ENCODE peak calls at places on chromosomes 13 and 19, in ten cellular contexts. One of them, this sample, is unnamed.

GRCh38 chr13:61286148-61286745 is 129.4 kb downstream of the PCDH20 start:
- DNase-seq in spleen: no peak
- DNase-seq in GM23338: peak
- DNase-seq in HCT116: peak
- DNase-seq in stomach: peak
- DNase-seq in upper lobe of left lung: no peak
- DNase-seq in K562: peak
- DNase-seq in HepG2: peak
- DNase-seq in breast epithelium: no peak
- DNase-seq in prostate gland: no peak
- DNase-seq in this sample: no peak

GRCh38 chr19:45047188-45047797 is 8.4 kb downstream of the CLASRP start:
- DNase-seq in stomach: no peak
- DNase-seq in K562: no peak
- DNase-seq in upper lobe of left lung: no peak
- DNase-seq in GM23338: no peak
- DNase-seq in breast epithelium: no peak
- DNase-seq in HCT116: no peak
- DNase-seq in prostate gland: no peak
- DNase-seq in HepG2: no peak
- DNase-seq in spleen: no peak
- DNase-seq in this sample: no peak

GRCh38 chr19:13025819-13026477 is 30.7 kb downstream of the NFIX start:
- DNase-seq in GM23338: no peak
- DNase-seq in spleen: no peak
- DNase-seq in prostate gland: no peak
- DNase-seq in HCT116: no peak
- DNase-seq in HepG2: no peak
- DNase-seq in breast epithelium: no peak
- DNase-seq in stomach: no peak
- DNase-seq in upper lobe of left lung: no peak
- DNase-seq in K562: no peak
- DNase-seq in this sample: no peak

GRCh38 chr13:21326155-21327030 is 132.7 kb downstream of the ZDHHC20 start:
- DNase-seq in HCT116: no peak
- DNase-seq in prostate gland: no peak
- DNase-seq in GM23338: peak
- DNase-seq in stomach: peak
- DNase-seq in breast epithelium: no peak
- DNase-seq in HepG2: no peak
- DNase-seq in upper lobe of left lung: peak
- DNase-seq in K562: no peak
- DNase-seq in spleen: peak
- DNase-seq in this sample: no peak

GRCh38 chr19:2616741-2617392 is 85.6 kb downstream of the GNG7 start:
- DNase-seq in stomach: peak
- DNase-seq in spleen: peak
- DNase-seq in breast epithelium: no peak
- DNase-seq in prostate gland: no peak
- DNase-seq in GM23338: no peak
- DNase-seq in HCT116: no peak
- DNase-seq in HepG2: peak
- DNase-seq in upper lobe of left lung: peak
- DNase-seq in K562: no peak
- DNase-seq in this sample: no peak

GRCh38 chr19:35031072-35031881 is 1.0 kb downstream of the SCN1B start:
- DNase-seq in GM23338: peak
- DNase-seq in prostate gland: no peak
- DNase-seq in upper lobe of left lung: no peak
- DNase-seq in HepG2: no peak
- DNase-seq in HCT116: no peak
- DNase-seq in K562: peak
- DNase-seq in spleen: no peak
- DNase-seq in breast epithelium: no peak
- DNase-seq in stomach: no peak
- DNase-seq in this sample: no peak

GRCh38 chr13:26024558-26024957 is 27.3 kb downstream of the SHISA2 start:
- DNase-seq in prostate gland: no peak
- DNase-seq in spleen: no peak
- DNase-seq in HepG2: no peak
- DNase-seq in breast epithelium: no peak
- DNase-seq in HCT116: no peak
- DNase-seq in GM23338: no peak
- DNase-seq in stomach: peak
- DNase-seq in K562: no peak
- DNase-seq in upper lobe of left lung: peak
- DNase-seq in this sample: no peak

GRCh38 chr13:85419611-85420010 is 379.6 kb downstream of the SLITRK6 start:
- DNase-seq in spleen: no peak
- DNase-seq in K562: no peak
- DNase-seq in HepG2: no peak
- DNase-seq in breast epithelium: no peak
- DNase-seq in HCT116: no peak
- DNase-seq in stomach: no peak
- DNase-seq in GM23338: no peak
- DNase-seq in prostate gland: no peak
- DNase-seq in upper lobe of left lung: no peak
- DNase-seq in this sample: no peak

GRCh38 chr19:33385956-33386355 is 12.4 kb downstream of the CEBPG start:
- DNase-seq in prostate gland: no peak
- DNase-seq in stomach: no peak
- DNase-seq in GM23338: no peak
- DNase-seq in breast epithelium: peak
- DNase-seq in HepG2: no peak
- DNase-seq in upper lobe of left lung: no peak
- DNase-seq in K562: no peak
- DNase-seq in spleen: no peak
- DNase-seq in HCT116: no peak
- DNase-seq in this sample: no peak

GRCh38 chr19:54077334-54077733 is 3.8 kb downstream of the TARM1 start:
- DNase-seq in spleen: no peak
- DNase-seq in GM23338: no peak
- DNase-seq in K562: no peak
- DNase-seq in breast epithelium: no peak
- DNase-seq in upper lobe of left lung: no peak
- DNase-seq in HepG2: no peak
- DNase-seq in stomach: no peak
- DNase-seq in prostate gland: no peak
- DNase-seq in HCT116: no peak
- DNase-seq in this sample: no peak

GRCh38 chr19:42831221-42832019 is 48.1 kb downstream of the PSG1 start:
- DNase-seq in spleen: no peak
- DNase-seq in GM23338: no peak
- DNase-seq in K562: no peak
- DNase-seq in HCT116: peak
- DNase-seq in HepG2: peak
- DNase-seq in breast epithelium: no peak
- DNase-seq in prostate gland: no peak
- DNase-seq in upper lobe of left lung: no peak
- DNase-seq in stomach: no peak
- DNase-seq in this sample: no peak

GRCh38 chr19:57559008-57559403 is 657 bp downstream of the ZNF550 start:
- DNase-seq in prostate gland: no peak
- DNase-seq in HepG2: peak
- DNase-seq in K562: peak
- DNase-seq in GM23338: peak
- DNase-seq in stomach: no peak
- DNase-seq in spleen: peak
- DNase-seq in HCT116: no peak
- DNase-seq in breast epithelium: no peak
- DNase-seq in upper lobe of left lung: peak
- DNase-seq in this sample: no peak

GRCh38 chr13:80336335-80336734 is 4.6 kb downstream of the SPRY2 start:
- DNase-seq in spleen: no peak
- DNase-seq in prostate gland: no peak
- DNase-seq in GM23338: no peak
- DNase-seq in K562: no peak
- DNase-seq in HepG2: no peak
- DNase-seq in upper lobe of left lung: no peak
- DNase-seq in HCT116: no peak
- DNase-seq in breast epithelium: no peak
- DNase-seq in stomach: no peak
- DNase-seq in this sample: no peak
- H3K4me3 ChIP-seq in spleen: peak
- H3K4me3 ChIP-seq in prostate gland: peak
- H3K4me3 ChIP-seq in GM23338: peak
- H3K4me3 ChIP-seq in K562: no peak
- H3K4me3 ChIP-seq in HepG2: peak
- H3K4me3 ChIP-seq in upper lobe of left lung: no peak
- H3K4me3 ChIP-seq in HCT116: no peak
- H3K4me3 ChIP-seq in breast epithelium: peak
- H3K4me3 ChIP-seq in stomach: peak
- H3K4me3 ChIP-seq in this sample: peak

GRCh38 chr19:18701250-18701608 is 17.7 kb downstream of the CRTC1 start:
- DNase-seq in K562: no peak
- DNase-seq in GM23338: no peak
- DNase-seq in stomach: no peak
- DNase-seq in breast epithelium: no peak
- DNase-seq in upper lobe of left lung: no peak
- DNase-seq in spleen: no peak
- DNase-seq in prostate gland: no peak
- DNase-seq in HepG2: no peak
- DNase-seq in HCT116: no peak
- DNase-seq in this sample: no peak
- TF ChIP-seq POLR2AphosphoS5 in K562: no peak
- TF ChIP-seq POLR2AphosphoS5 in GM23338: no peak
- TF ChIP-seq POLR2AphosphoS5 in stomach: no peak
- TF ChIP-seq POLR2AphosphoS5 in breast epithelium: no peak
- TF ChIP-seq POLR2AphosphoS5 in upper lobe of left lung: no peak
- TF ChIP-seq POLR2AphosphoS5 in spleen: no peak
- TF ChIP-seq POLR2AphosphoS5 in prostate gland: no peak
- TF ChIP-seq POLR2AphosphoS5 in HepG2: no peak
- TF ChIP-seq POLR2AphosphoS5 in HCT116: no peak
- TF ChIP-seq POLR2AphosphoS5 in this sample: no peak

GRCh38 chr19:47471381-47471732 is 336 bp downstream of the SLC8A2 start:
- DNase-seq in stomach: no peak
- DNase-seq in HepG2: no peak
- DNase-seq in K562: no peak
- DNase-seq in spleen: no peak
- DNase-seq in breast epithelium: no peak
- DNase-seq in upper lobe of left lung: no peak
- DNase-seq in prostate gland: no peak
- DNase-seq in GM23338: no peak
- DNase-seq in HCT116: no peak
- DNase-seq in this sample: no peak
- H3K4me3 ChIP-seq in stomach: peak
- H3K4me3 ChIP-seq in HepG2: no peak
- H3K4me3 ChIP-seq in K562: no peak
- H3K4me3 ChIP-seq in spleen: no peak
- H3K4me3 ChIP-seq in breast epithelium: peak
- H3K4me3 ChIP-seq in upper lobe of left lung: no peak
- H3K4me3 ChIP-seq in prostate gland: no peak
- H3K4me3 ChIP-seq in GM23338: peak
- H3K4me3 ChIP-seq in HCT116: no peak
- H3K4me3 ChIP-seq in this sample: peak

GRCh38 chr19:40717880-40718773 is 1.2 kb downstream of the ITPKC start:
- DNase-seq in breast epithelium: peak
- DNase-seq in GM23338: peak
- DNase-seq in HCT116: no peak
- DNase-seq in stomach: no peak
- DNase-seq in HepG2: peak
- DNase-seq in K562: peak
- DNase-seq in upper lobe of left lung: no peak
- DNase-seq in prostate gland: peak
- DNase-seq in spleen: peak
- DNase-seq in this sample: no peak

GRCh38 chr19:40717325-40717879 is 490 bp downstream of the ITPKC start:
- DNase-seq in spleen: no peak
- DNase-seq in breast epithelium: peak
- DNase-seq in stomach: no peak
- DNase-seq in upper lobe of left lung: peak
- DNase-seq in HCT116: no peak
- DNase-seq in HepG2: no peak
- DNase-seq in GM23338: no peak
- DNase-seq in prostate gland: peak
- DNase-seq in K562: peak
- DNase-seq in this sample: no peak

GRCh38 chr19:40714519-40715299 is 2.0 kb downstream of the COQ8B start:
- DNase-seq in HCT116: no peak
- DNase-seq in breast epithelium: peak
- DNase-seq in HepG2: peak
- DNase-seq in spleen: peak
- DNase-seq in K562: peak
- DNase-seq in prostate gland: peak
- DNase-seq in stomach: peak
- DNase-seq in GM23338: peak
- DNase-seq in upper lobe of left lung: peak
- DNase-seq in this sample: peak

GRCh38 chr19:40716031-40716654 is 543 bp downstream of the COQ8B start:
- DNase-seq in breast epithelium: peak
- DNase-seq in K562: peak
- DNase-seq in prostate gland: peak
- DNase-seq in spleen: peak
- DNase-seq in upper lobe of left lung: no peak
- DNase-seq in HepG2: no peak
- DNase-seq in stomach: no peak
- DNase-seq in HCT116: peak
- DNase-seq in GM23338: no peak
- DNase-seq in this sample: no peak

GRCh38 chr19:40716655-40717324 is at the start of the genes COQ8B and ITPKC:
- DNase-seq in stomach: peak
- DNase-seq in HCT116: peak
- DNase-seq in K562: peak
- DNase-seq in GM23338: peak
- DNase-seq in prostate gland: peak
- DNase-seq in spleen: peak
- DNase-seq in upper lobe of left lung: peak
- DNase-seq in breast epithelium: peak
- DNase-seq in HepG2: peak
- DNase-seq in this sample: peak
- TF ChIP-seq POLR2AphosphoS5 in stomach: peak
- TF ChIP-seq POLR2AphosphoS5 in HCT116: peak
- TF ChIP-seq POLR2AphosphoS5 in K562: no peak
- TF ChIP-seq POLR2AphosphoS5 in GM23338: peak
- TF ChIP-seq POLR2AphosphoS5 in prostate gland: peak
- TF ChIP-seq POLR2AphosphoS5 in spleen: peak
- TF ChIP-seq POLR2AphosphoS5 in upper lobe of left lung: peak
- TF ChIP-seq POLR2AphosphoS5 in breast epithelium: peak
- TF ChIP-seq POLR2AphosphoS5 in HepG2: peak
- TF ChIP-seq POLR2AphosphoS5 in this sample: peak

GRCh38 chr19:32232449-32232848 is 113.0 kb upstream of the ZNF507 start:
- DNase-seq in prostate gland: no peak
- DNase-seq in GM23338: no peak
- DNase-seq in upper lobe of left lung: no peak
- DNase-seq in HCT116: no peak
- DNase-seq in HepG2: no peak
- DNase-seq in spleen: no peak
- DNase-seq in stomach: no peak
- DNase-seq in breast epithelium: no peak
- DNase-seq in K562: no peak
- DNase-seq in this sample: peak
- H3K4me3 ChIP-seq in prostate gland: no peak
- H3K4me3 ChIP-seq in GM23338: no peak
- H3K4me3 ChIP-seq in upper lobe of left lung: no peak
- H3K4me3 ChIP-seq in HCT116: no peak
- H3K4me3 ChIP-seq in HepG2: no peak
- H3K4me3 ChIP-seq in spleen: no peak
- H3K4me3 ChIP-seq in stomach: no peak
- H3K4me3 ChIP-seq in breast epithelium: no peak
- H3K4me3 ChIP-seq in K562: no peak
- H3K4me3 ChIP-seq in this sample: no peak